ENCODE peak calls at places on chromosomes 13 and 19, in eight cellular contexts. One of them, this sample, is unnamed. For H3K4me1, the result is how much of the 10 kb centered on the place peaks cover.

GRCh38 chr13:31946091-31946770 is 85.3 kb upstream of the FRY start:
- ATAC-seq in gastrocnemius medialis: no peak
- ATAC-seq in A549: no peak
- ATAC-seq in heart left ventricle: no peak
- ATAC-seq in right lobe of liver: no peak
- ATAC-seq in GM12878: no peak
- ATAC-seq in body of pancreas: no peak
- ATAC-seq in HepG2: no peak
- ATAC-seq in this sample: no peak

GRCh38 chr13:101291647-101292515 is 124.4 kb downstream of the NALCN start:
- ATAC-seq in gastrocnemius medialis: no peak
- ATAC-seq in A549: no peak
- ATAC-seq in heart left ventricle: no peak
- ATAC-seq in right lobe of liver: no peak
- ATAC-seq in GM12878: no peak
- ATAC-seq in body of pancreas: no peak
- ATAC-seq in HepG2: no peak
- ATAC-seq in this sample: no peak

GRCh38 chr19:658916-659839 is 3.8 kb downstream of the RNF126 start:
- ATAC-seq in gastrocnemius medialis: no peak
- ATAC-seq in A549: no peak
- ATAC-seq in heart left ventricle: peak
- ATAC-seq in right lobe of liver: no peak
- ATAC-seq in GM12878: no peak
- ATAC-seq in body of pancreas: no peak
- ATAC-seq in HepG2: no peak
- ATAC-seq in this sample: no peak

GRCh38 chr13:32904271-32904670 is 112.0 kb upstream of the KL start:
- ATAC-seq in gastrocnemius medialis: no peak
- ATAC-seq in A549: no peak
- ATAC-seq in heart left ventricle: peak
- ATAC-seq in right lobe of liver: no peak
- ATAC-seq in GM12878: no peak
- ATAC-seq in body of pancreas: no peak
- ATAC-seq in HepG2: no peak
- ATAC-seq in this sample: no peak

GRCh38 chr19:44260343-44260681 is 626 bp downstream of the ZNF233 start:
- ATAC-seq in gastrocnemius medialis: no peak
- ATAC-seq in A549: peak
- ATAC-seq in heart left ventricle: peak
- ATAC-seq in right lobe of liver: no peak
- ATAC-seq in GM12878: peak
- ATAC-seq in body of pancreas: no peak
- ATAC-seq in HepG2: peak
- ATAC-seq in this sample: no peak

GRCh38 chr19:32406161-32407003 is 812 bp downstream of the DPY19L3 start:
- ATAC-seq in gastrocnemius medialis: no peak
- ATAC-seq in A549: no peak
- ATAC-seq in heart left ventricle: no peak
- ATAC-seq in right lobe of liver: no peak
- ATAC-seq in GM12878: no peak
- ATAC-seq in body of pancreas: no peak
- ATAC-seq in HepG2: no peak
- ATAC-seq in this sample: no peak

GRCh38 chr19:17648097-17648660 is 40.0 kb downstream of the UNC13A start:
- ATAC-seq in gastrocnemius medialis: no peak
- ATAC-seq in A549: peak
- ATAC-seq in heart left ventricle: no peak
- ATAC-seq in right lobe of liver: no peak
- ATAC-seq in GM12878: no peak
- ATAC-seq in body of pancreas: no peak
- ATAC-seq in HepG2: no peak
- ATAC-seq in this sample: no peak

GRCh38 chr19:38734426-38735256 is 9.6 kb downstream of the CAPN12 start:
- ATAC-seq in gastrocnemius medialis: no peak
- ATAC-seq in A549: peak
- ATAC-seq in heart left ventricle: peak
- ATAC-seq in right lobe of liver: no peak
- ATAC-seq in GM12878: peak
- ATAC-seq in body of pancreas: no peak
- ATAC-seq in HepG2: peak
- ATAC-seq in this sample: no peak

GRCh38 chr19:21580101-21580500 is 74.7 kb downstream of the ZNF429 start:
- ATAC-seq in gastrocnemius medialis: no peak
- ATAC-seq in A549: no peak
- ATAC-seq in heart left ventricle: no peak
- ATAC-seq in right lobe of liver: no peak
- ATAC-seq in GM12878: no peak
- ATAC-seq in body of pancreas: no peak
- ATAC-seq in HepG2: no peak
- ATAC-seq in this sample: no peak

GRCh38 chr13:83065136-83065535 is 817.1 kb downstream of the SLITRK1 start:
- ATAC-seq in gastrocnemius medialis: peak
- ATAC-seq in A549: no peak
- ATAC-seq in heart left ventricle: peak
- ATAC-seq in right lobe of liver: peak
- ATAC-seq in GM12878: no peak
- ATAC-seq in body of pancreas: peak
- ATAC-seq in HepG2: no peak
- ATAC-seq in this sample: peak

GRCh38 chr13:39350461-39350881 is 252.5 kb downstream of the LHFPL6 start:
- ATAC-seq in gastrocnemius medialis: no peak
- ATAC-seq in A549: no peak
- ATAC-seq in heart left ventricle: peak
- ATAC-seq in right lobe of liver: no peak
- ATAC-seq in GM12878: no peak
- ATAC-seq in body of pancreas: no peak
- ATAC-seq in HepG2: no peak
- ATAC-seq in this sample: no peak

GRCh38 chr13:77298403-77298802 is 28.5 kb downstream of the MYCBP2 start:
- ATAC-seq in gastrocnemius medialis: no peak
- ATAC-seq in A549: no peak
- ATAC-seq in heart left ventricle: no peak
- ATAC-seq in right lobe of liver: no peak
- ATAC-seq in GM12878: peak
- ATAC-seq in body of pancreas: no peak
- ATAC-seq in HepG2: no peak
- ATAC-seq in this sample: no peak

GRCh38 chr13:51974485-51974884 is 36.8 kb downstream of the ATP7B start:
- ATAC-seq in gastrocnemius medialis: no peak
- ATAC-seq in A549: no peak
- ATAC-seq in heart left ventricle: no peak
- ATAC-seq in right lobe of liver: no peak
- ATAC-seq in GM12878: no peak
- ATAC-seq in body of pancreas: no peak
- ATAC-seq in HepG2: no peak
- ATAC-seq in this sample: no peak

GRCh38 chr13:55576389-55576788 is 1564.3 kb upstream of the PRR20A start:
- ATAC-seq in gastrocnemius medialis: no peak
- ATAC-seq in A549: no peak
- ATAC-seq in heart left ventricle: no peak
- ATAC-seq in right lobe of liver: no peak
- ATAC-seq in GM12878: no peak
- ATAC-seq in body of pancreas: no peak
- ATAC-seq in HepG2: no peak
- ATAC-seq in this sample: no peak

GRCh38 chr13:79354285-79354684 is 51.8 kb downstream of the RBM26 start:
- ATAC-seq in gastrocnemius medialis: no peak
- ATAC-seq in A549: no peak
- ATAC-seq in heart left ventricle: no peak
- ATAC-seq in right lobe of liver: no peak
- ATAC-seq in GM12878: no peak
- ATAC-seq in body of pancreas: no peak
- ATAC-seq in HepG2: no peak
- ATAC-seq in this sample: no peak

GRCh38 chr13:46303743-46304385 is 83.2 kb downstream of the RUBCNL start:
- ATAC-seq in gastrocnemius medialis: no peak
- ATAC-seq in A549: no peak
- ATAC-seq in heart left ventricle: no peak
- ATAC-seq in right lobe of liver: no peak
- ATAC-seq in GM12878: peak
- ATAC-seq in body of pancreas: no peak
- ATAC-seq in HepG2: no peak
- ATAC-seq in this sample: no peak

GRCh38 chr19:18996351-18996750 is 37.0 kb downstream of the SUGP2 start:
- ATAC-seq in gastrocnemius medialis: no peak
- ATAC-seq in A549: no peak
- ATAC-seq in heart left ventricle: no peak
- ATAC-seq in right lobe of liver: no peak
- ATAC-seq in GM12878: no peak
- ATAC-seq in body of pancreas: no peak
- ATAC-seq in HepG2: no peak
- ATAC-seq in this sample: no peak

DNA sequence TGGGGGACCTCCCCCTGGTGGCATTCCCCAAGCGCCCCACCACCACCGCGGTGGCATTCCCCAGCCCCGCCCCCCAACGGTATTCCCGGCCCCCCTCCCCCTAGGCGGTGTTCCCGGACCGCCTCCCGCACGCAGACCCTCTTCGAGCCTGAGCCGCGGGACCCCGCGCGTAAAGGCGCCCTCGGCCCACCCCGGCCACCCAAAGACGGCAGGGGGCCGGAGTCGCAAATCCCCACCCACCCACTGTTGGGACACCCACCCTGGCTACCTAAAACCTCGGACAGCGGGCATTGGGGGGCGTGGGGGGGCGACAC is 22.4 kb downstream of the OLFM2 start:
- ATAC-seq in gastrocnemius medialis: no peak
- ATAC-seq in A549: peak
- ATAC-seq in heart left ventricle: peak
- ATAC-seq in right lobe of liver: peak
- ATAC-seq in GM12878: no peak
- ATAC-seq in body of pancreas: no peak
- ATAC-seq in HepG2: no peak
- ATAC-seq in this sample: no peak
- H3K27ac ChIP-seq in gastrocnemius medialis: no peak
- H3K27ac ChIP-seq in A549: peak
- H3K27ac ChIP-seq in heart left ventricle: no peak
- H3K27ac ChIP-seq in right lobe of liver: no peak
- H3K27ac ChIP-seq in GM12878: no peak
- H3K27ac ChIP-seq in body of pancreas: no peak
- H3K27ac ChIP-seq in HepG2: no peak
- H3K27ac ChIP-seq in this sample: no peak

GRCh38 chr19:34479396-34479795 is 2.2 kb upstream of the WTIP start:
- ATAC-seq in gastrocnemius medialis: no peak
- ATAC-seq in A549: no peak
- ATAC-seq in heart left ventricle: no peak
- ATAC-seq in right lobe of liver: no peak
- ATAC-seq in GM12878: no peak
- ATAC-seq in body of pancreas: no peak
- ATAC-seq in HepG2: no peak
- ATAC-seq in this sample: no peak
- H3K4me1 ChIP-seq in gastrocnemius medialis: under half
- H3K4me1 ChIP-seq in A549: under half
- H3K4me1 ChIP-seq in heart left ventricle: under half
- H3K4me1 ChIP-seq in right lobe of liver: under half
- H3K4me1 ChIP-seq in GM12878: under half
- H3K4me1 ChIP-seq in body of pancreas: under half
- H3K4me1 ChIP-seq in HepG2: under half
- H3K4me1 ChIP-seq in this sample: under half

GRCh38 chr13:44726777-44727176 is 150.6 kb upstream of the TSC22D1 start:
- ATAC-seq in gastrocnemius medialis: no peak
- ATAC-seq in A549: no peak
- ATAC-seq in heart left ventricle: no peak
- ATAC-seq in right lobe of liver: no peak
- ATAC-seq in GM12878: no peak
- ATAC-seq in body of pancreas: no peak
- ATAC-seq in HepG2: no peak
- ATAC-seq in this sample: no peak

GRCh38 chr13:44730099-44730498 is 154.0 kb upstream of the TSC22D1 start:
- ATAC-seq in gastrocnemius medialis: no peak
- ATAC-seq in A549: no peak
- ATAC-seq in heart left ventricle: no peak
- ATAC-seq in right lobe of liver: no peak
- ATAC-seq in GM12878: no peak
- ATAC-seq in body of pancreas: no peak
- ATAC-seq in HepG2: no peak
- ATAC-seq in this sample: no peak

DNA sequence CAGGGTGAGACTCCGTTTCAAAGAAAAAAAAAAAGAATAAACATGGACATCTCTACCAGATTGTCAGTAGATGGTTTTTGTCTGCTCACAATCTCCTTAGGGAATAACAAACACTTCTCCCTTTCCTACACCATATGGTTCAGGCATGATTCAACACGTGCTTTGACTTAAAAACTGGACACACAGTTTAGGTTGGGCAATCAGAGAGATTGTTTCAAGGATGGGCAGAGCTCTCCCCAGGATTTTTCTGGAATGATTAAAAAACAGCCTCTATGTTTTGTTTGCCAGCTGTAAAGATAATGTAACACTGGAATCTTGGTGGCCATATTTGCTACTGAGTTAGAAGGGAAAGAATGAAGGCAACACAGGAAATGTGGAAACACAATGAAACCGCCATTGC is 150.1 kb upstream of the TSC22D1 start:
- ATAC-seq in gastrocnemius medialis: no peak
- ATAC-seq in A549: no peak
- ATAC-seq in heart left ventricle: no peak
- ATAC-seq in right lobe of liver: no peak
- ATAC-seq in GM12878: no peak
- ATAC-seq in body of pancreas: no peak
- ATAC-seq in HepG2: no peak
- ATAC-seq in this sample: no peak
- TF ChIP-seq POLR2A in gastrocnemius medialis: no peak
- TF ChIP-seq POLR2A in A549: no peak
- TF ChIP-seq POLR2A in heart left ventricle: no peak
- TF ChIP-seq POLR2A in right lobe of liver: no peak
- TF ChIP-seq POLR2A in GM12878: no peak
- TF ChIP-seq POLR2A in body of pancreas: no peak
- TF ChIP-seq POLR2A in HepG2: no peak
- TF ChIP-seq POLR2A in this sample: no peak

GRCh38 chr19:52995711-52996110 is 18.0 kb upstream of the ERVV-1 start:
- ATAC-seq in gastrocnemius medialis: no peak
- ATAC-seq in A549: no peak
- ATAC-seq in heart left ventricle: no peak
- ATAC-seq in right lobe of liver: no peak
- ATAC-seq in GM12878: no peak
- ATAC-seq in body of pancreas: no peak
- ATAC-seq in HepG2: no peak
- ATAC-seq in this sample: no peak

GRCh38 chr19:52993342-52994178 is 20.2 kb upstream of the ERVV-1 start:
- ATAC-seq in gastrocnemius medialis: peak
- ATAC-seq in A549: no peak
- ATAC-seq in heart left ventricle: peak
- ATAC-seq in right lobe of liver: peak
- ATAC-seq in GM12878: peak
- ATAC-seq in body of pancreas: peak
- ATAC-seq in HepG2: no peak
- ATAC-seq in this sample: peak

GRCh38 chr19:52992109-52993004 is 21.4 kb upstream of the ERVV-1 start:
- ATAC-seq in gastrocnemius medialis: no peak
- ATAC-seq in A549: no peak
- ATAC-seq in heart left ventricle: peak
- ATAC-seq in right lobe of liver: peak
- ATAC-seq in GM12878: no peak
- ATAC-seq in body of pancreas: peak
- ATAC-seq in HepG2: no peak
- ATAC-seq in this sample: peak

GRCh38 chr19:53002479-53002878 is 11.2 kb upstream of the ERVV-1 start:
- ATAC-seq in gastrocnemius medialis: no peak
- ATAC-seq in A549: no peak
- ATAC-seq in heart left ventricle: no peak
- ATAC-seq in right lobe of liver: no peak
- ATAC-seq in GM12878: no peak
- ATAC-seq in body of pancreas: no peak
- ATAC-seq in HepG2: no peak
- ATAC-seq in this sample: no peak

GRCh38 chr19:52997975-52998374 is 15.7 kb upstream of the ERVV-1 start:
- ATAC-seq in gastrocnemius medialis: no peak
- ATAC-seq in A549: no peak
- ATAC-seq in heart left ventricle: no peak
- ATAC-seq in right lobe of liver: no peak
- ATAC-seq in GM12878: no peak
- ATAC-seq in body of pancreas: no peak
- ATAC-seq in HepG2: no peak
- ATAC-seq in this sample: no peak
- H3K27ac ChIP-seq in gastrocnemius medialis: no peak
- H3K27ac ChIP-seq in A549: no peak
- H3K27ac ChIP-seq in heart left ventricle: no peak
- H3K27ac ChIP-seq in right lobe of liver: no peak
- H3K27ac ChIP-seq in GM12878: no peak
- H3K27ac ChIP-seq in body of pancreas: no peak
- H3K27ac ChIP-seq in HepG2: no peak
- H3K27ac ChIP-seq in this sample: no peak